ENCODE peak calls at places on chromosome 18, in four cellular contexts. D is SK-N-SH, P is neural progenitor cell, G is GM23248. T is an unnamed sample.

GRCh38 chr18:56468379-56468778 is 170.0 kb downstream of the TXNL1 start:
- DNase-seq in P (no peak), G (no peak), D (no peak), T (no peak)

GRCh38 chr18:76578571-76579300 is 83.7 kb upstream of the ZNF516 start:
- DNase-seq in P (no peak), D (no peak), G (peak; percentile 46), T (no peak)

GRCh38 chr18:72502671-72503431 is 41.3 kb downstream of the CBLN2 start:
- DNase-seq in G (no peak), D (peak; percentile 10), P (no peak), T (no peak)

GRCh38 chr18:48994044-48994651 is 43.4 kb upstream of the SMAD7 start:
- DNase-seq in D (no peak), P (no peak), G (peak; percentile 93), T (no peak)

GRCh38 chr18:49664086-49664890 is 102.4 kb downstream of the LIPG start:
- DNase-seq in D (no peak), G (no peak), P (no peak), T (no peak)

GRCh38 chr18:435940-436339 is 64.6 kb downstream of the COLEC12 start:
- DNase-seq in G (peak; percentile 57), P (no peak), D (no peak), T (no peak)

GRCh38 chr18:67551146-67551545 is 34.6 kb upstream of the DSEL start:
- DNase-seq in P (peak; percentile 44), D (no peak), G (no peak), T (no peak)

GRCh38 chr18:13451661-13452447 is 233.3 kb downstream of the LDLRAD4 start:
- DNase-seq in P (peak; percentile 37), D (no peak), G (no peak), T (no peak)

GRCh38 chr18:48887905-48888531 is 62.7 kb downstream of the SMAD7 start:
- DNase-seq in D (no peak), P (peak; percentile 31), G (no peak), T (no peak)

GRCh38 chr18:42533010-42533409 is 578.0 kb downstream of the PIK3C3 start:
- DNase-seq in P (no peak), G (no peak), D (no peak), T (no peak)

GRCh38 chr18:34990571-34990970 is 50.6 kb upstream of the MAPRE2 start:
- DNase-seq in G (peak; percentile 51), P (no peak), D (no peak), T (no peak)

GRCh38 chr18:48660346-48661228 is 121.8 kb downstream of the CTIF start:
- DNase-seq in G (no peak), P (no peak), D (peak; percentile 65), T (no peak)

GRCh38 chr18:35526476-35527120 is 28.8 kb upstream of the INO80C start:
- DNase-seq in D (no peak), P (no peak), G (peak; percentile 46), T (peak; percentile 68)

GRCh38 chr18:26440644-26441043 is 107.7 kb downstream of the KCTD1 start:
- DNase-seq in P (no peak), D (no peak), G (no peak), T (no peak)

GRCh38 chr18:58076052-58076451 is 32.0 kb downstream of the NEDD4L start:
- DNase-seq in G (peak; percentile 7), D (no peak), P (no peak), T (peak; percentile 63)

GRCh38 chr18:40583671-40584070 is 1371.4 kb upstream of the PIK3C3 start:
- DNase-seq in G (no peak), D (no peak), P (no peak), T (no peak)

GRCh38 chr18:50832754-50833153 is 12.9 kb upstream of the MRO start:
- DNase-seq in G (no peak), P (no peak), D (no peak), T (no peak)

GRCh38 chr18:13381331-13381730 is 162.8 kb downstream of the LDLRAD4 start:
- DNase-seq in D (no peak), P (no peak), G (no peak), T (no peak)

GRCh38 chr18:79911009-79911870 is 40.2 kb downstream of the SLC66A2 start:
- DNase-seq in P (peak; percentile 67), G (no peak), D (no peak), T (no peak)

GRCh38 chr18:43161528-43161927 is 46.0 kb upstream of the RIT2 start:
- DNase-seq in P (no peak), D (no peak), G (peak; percentile 43), T (no peak)

GRCh38 chr18:50372743-50373142 is 2.1 kb upstream of the SKA1 start:
- DNase-seq in G (no peak), D (no peak), P (no peak), T (no peak)

GRCh38 chr18:35143615-35144596 is 96.9 kb upstream of the ZNF397 start:
- DNase-seq in G (peak; percentile 77), P (peak; percentile 77), D (peak; percentile 70), T (no peak)

GRCh38 chr18:477565-477964 is 22.9 kb downstream of the COLEC12 start:
- DNase-seq in D (no peak), P (no peak), G (no peak), T (peak; percentile 4)

GRCh38 chr18:998976-999375 is 94.3 kb downstream of the ADCYAP1 start:
- DNase-seq in D (no peak), G (no peak), P (peak; percentile 73), T (no peak)

DNA sequence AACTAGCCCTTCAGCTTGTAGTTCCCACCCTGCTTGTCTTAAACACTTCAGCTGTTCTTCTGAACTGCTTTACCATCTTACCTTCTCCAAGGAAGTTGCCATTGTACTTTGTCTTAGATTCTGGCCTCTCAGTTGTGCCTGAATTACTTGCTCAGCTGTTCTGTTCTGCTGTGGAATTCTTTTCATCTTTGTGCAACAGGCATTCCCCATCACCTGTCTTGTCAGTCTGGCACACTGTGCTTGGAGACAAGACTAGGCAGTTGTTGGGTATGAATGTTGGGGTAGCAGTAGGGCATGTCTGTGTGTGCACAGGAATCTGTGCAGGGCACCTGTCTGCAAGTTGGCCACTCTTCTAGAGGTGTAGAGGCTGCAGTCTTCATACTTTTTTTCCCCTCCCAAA is 38.7 kb downstream of the PHLPP1 start:
- DNase-seq in G (no peak), P (no peak), D (no peak), T (no peak)
- H3K4me1 ChIP-seq in G (peaks cover 8% of the 10 kb centered on the region), P (peaks cover 77% of the 10 kb centered on the region), D (peaks cover 4% of the 10 kb centered on the region), T (peaks cover 38% of the 10 kb centered on the region)

GRCh38 chr18:37403788-37404187 is 161.8 kb downstream of the CELF4 start:
- DNase-seq in D (no peak), P (no peak), G (no peak), T (no peak)

GRCh38 chr18:37405229-37405628 is 160.4 kb downstream of the CELF4 start:
- DNase-seq in G (no peak), D (no peak), P (no peak), T (no peak)

GRCh38 chr18:37400832-37401231 is 164.8 kb downstream of the CELF4 start:
- DNase-seq in D (no peak), G (no peak), P (no peak), T (no peak)

GRCh38 chr18:37403100-37403781 is 162.4 kb downstream of the CELF4 start:
- DNase-seq in D (no peak), G (peak; percentile 92), P (no peak), T (no peak)

DNA sequence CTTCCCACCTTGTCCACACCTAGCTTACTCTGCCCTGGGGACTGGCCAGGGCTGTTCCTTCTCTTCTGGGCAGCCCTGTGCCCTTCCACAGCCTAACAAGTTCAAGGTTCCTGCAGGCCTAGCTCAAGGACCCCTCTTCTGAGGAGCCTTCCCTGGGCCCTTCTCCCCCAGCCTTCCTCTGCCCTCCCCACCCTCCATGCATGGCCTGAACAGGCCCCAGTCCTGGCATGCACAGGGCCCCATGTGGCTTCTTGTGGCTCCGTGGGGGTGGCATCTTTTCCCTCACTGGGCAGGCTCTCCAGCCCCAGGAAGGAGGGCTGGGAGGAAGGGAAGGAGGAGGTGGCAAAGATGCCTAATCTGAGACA is 162.9 kb downstream of the CELF4 start:
- DNase-seq in D (no peak), G (no peak), P (no peak), T (no peak)
- H3K4me2 ChIP-seq in D (no peak overlapping the region), G (peak overlapping the region; percentile 25), P (no peak overlapping the region), T (no peak overlapping the region)

GRCh38 chr18:74760026-74760425 is 162.4 kb downstream of the ZNF407 start:
- DNase-seq in G (no peak), D (no peak), P (no peak), T (no peak)
- H3F3A ChIP-seq in G (no peaks in the 10 kb centered on the region), D (peaks cover 8% of the 10 kb centered on the region), P (no peaks in the 10 kb centered on the region), T (no peaks in the 10 kb centered on the region)

GRCh38 chr18:23864620-23865019 is 149.9 kb upstream of the TTC39C start:
- DNase-seq in G (no peak), P (no peak), D (no peak), T (no peak)

GRCh38 chr18:23857756-23858155 is 156.8 kb upstream of the TTC39C start:
- DNase-seq in D (no peak), P (no peak), G (no peak), T (no peak)

GRCh38 chr18:23859466-23860352 is 154.8 kb upstream of the TTC39C start:
- DNase-seq in G (no peak), P (no peak), D (no peak), T (no peak)

GRCh38 chr18:23861326-23861725 is 153.2 kb upstream of the TTC39C start:
- DNase-seq in P (no peak), G (no peak), D (no peak), T (no peak)

DNA sequence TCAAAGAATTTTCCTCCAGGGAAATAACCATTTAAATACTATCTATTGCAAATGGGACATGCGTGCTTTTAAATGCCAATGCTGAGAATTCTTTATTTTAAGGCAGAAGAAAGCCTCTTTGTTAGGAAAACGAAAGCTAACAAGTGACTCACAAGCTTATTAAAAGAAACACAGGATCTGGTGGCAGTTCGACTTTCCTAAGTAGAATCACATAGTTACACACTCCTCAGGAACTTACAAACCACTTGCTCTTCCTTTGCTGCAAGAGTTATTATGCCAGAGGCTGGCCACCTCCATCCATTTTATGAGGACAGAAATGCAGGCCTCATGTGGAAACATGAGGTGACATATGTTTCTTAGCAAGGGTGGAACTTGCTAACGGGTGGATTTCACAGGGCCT is 152.5 kb upstream of the TTC39C start:
- DNase-seq in P (no peak), D (no peak), G (peak; percentile 93), T (no peak)
- H3K4me1 ChIP-seq in P (peaks cover 8% of the 10 kb centered on the region), D (peaks cover 2% of the 10 kb centered on the region), G (peaks cover 16% of the 10 kb centered on the region), T (peaks cover 21% of the 10 kb centered on the region)

GRCh38 chr18:78738076-78738690 is 241.4 kb upstream of the SALL3 start:
- DNase-seq in G (no peak), D (no peak), P (no peak), T (no peak)
- H3K4me2 ChIP-seq in G (no peak overlapping the region), D (no peak overlapping the region), P (no peak overlapping the region), T (no peak overlapping the region)

GRCh38 chr18:11974741-11975325 is 6.5 kb upstream of the IMPA2 start:
- DNase-seq in P (no peak), D (no peak), G (peak; percentile 30), T (no peak)
- H3F3A ChIP-seq in P (peaks cover 10% of the 10 kb centered on the region), D (no peaks in the 10 kb centered on the region), G (peaks cover 1% of the 10 kb centered on the region), T (peaks cover 15% of the 10 kb centered on the region)

T was measured in PC-9.